ENCODE peak calls at places on chromosomes 13 and 19, in six cellular contexts. I is BJ, A is right atrium auricular region, X is neural crest cell, J is cardiac fibroblast, G is PC-3. Z is an unnamed sample.

GRCh38 chr19:51439021-51439465 is 19.2 kb downstream of the SIGLEC8 start:
- DNase-seq in I (no peak), A (no peak), X (no peak), J (peak), G (peak), Z (no peak)

GRCh38 chr19:6105444-6105843 is 4.9 kb downstream of the RFX2 start:
- DNase-seq in I (no peak), A (no peak), X (no peak), J (no peak), G (no peak), Z (no peak)

GRCh38 chr19:43751466-43752220 is 3.1 kb downstream of the SMG9 start:
- DNase-seq in I (no peak), A (no peak), X (no peak), J (peak), G (peak), Z (no peak)

GRCh38 chr19:8641908-8642547 is 11.6 kb downstream of the NFILZ start:
- DNase-seq in I (no peak), A (no peak), X (peak), J (peak), G (peak), Z (no peak)

GRCh38 chr19:2507109-2507508 is 31.2 kb downstream of the GADD45B start:
- DNase-seq in I (no peak), A (no peak), X (no peak), J (peak), G (peak), Z (no peak)

GRCh38 chr19:49150106-49150943 is 4.9 kb downstream of the HRC start:
- DNase-seq in I (no peak), A (peak), X (peak), J (peak), G (peak), Z (peak)

GRCh38 chr13:101649490-101650126 is 197.1 kb downstream of the ITGBL1 start:
- DNase-seq in I (peak), A (no peak), X (no peak), J (peak), G (peak), Z (no peak)

GRCh38 chr13:101323601-101324000 is 92.7 kb downstream of the NALCN start:
- DNase-seq in I (no peak), A (no peak), X (no peak), J (no peak), G (no peak), Z (no peak)

GRCh38 chr19:48171584-48172170 is 1.2 kb downstream of the ZSWIM9 start:
- DNase-seq in I (no peak), A (no peak), X (no peak), J (no peak), G (no peak), Z (no peak)

GRCh38 chr19:17076539-17076919 is 952 bp downstream of the MYO9B start:
- DNase-seq in I (no peak), A (no peak), X (peak), J (no peak), G (peak), Z (no peak)

GRCh38 chr13:19981685-19982238 is 23.2 kb downstream of the ZMYM2 start:
- DNase-seq in I (no peak), A (no peak), X (no peak), J (no peak), G (no peak), Z (no peak)

GRCh38 chr19:18464646-18465045 is 26.7 kb upstream of the ISYNA1 start:
- DNase-seq in I (no peak), A (peak), X (no peak), J (peak), G (peak), Z (no peak)

GRCh38 chr13:111217661-111218060 is 102.6 kb downstream of the ARHGEF7 start:
- DNase-seq in I (no peak), A (no peak), X (no peak), J (no peak), G (no peak), Z (peak)

GRCh38 chr13:42876270-42876714 is 94.9 kb downstream of the FAM216B start:
- DNase-seq in I (no peak), A (no peak), X (no peak), J (peak), G (no peak), Z (no peak)

GRCh38 chr19:13758795-13759194 is 5.5 kb upstream of the MRI1 start:
- DNase-seq in I (no peak), A (no peak), X (no peak), J (no peak), G (no peak), Z (no peak)

GRCh38 chr13:21058361-21058760 is 3.0 kb downstream of the LATS2 start:
- DNase-seq in I (no peak), A (no peak), X (no peak), J (peak), G (peak), Z (no peak)

DNA sequence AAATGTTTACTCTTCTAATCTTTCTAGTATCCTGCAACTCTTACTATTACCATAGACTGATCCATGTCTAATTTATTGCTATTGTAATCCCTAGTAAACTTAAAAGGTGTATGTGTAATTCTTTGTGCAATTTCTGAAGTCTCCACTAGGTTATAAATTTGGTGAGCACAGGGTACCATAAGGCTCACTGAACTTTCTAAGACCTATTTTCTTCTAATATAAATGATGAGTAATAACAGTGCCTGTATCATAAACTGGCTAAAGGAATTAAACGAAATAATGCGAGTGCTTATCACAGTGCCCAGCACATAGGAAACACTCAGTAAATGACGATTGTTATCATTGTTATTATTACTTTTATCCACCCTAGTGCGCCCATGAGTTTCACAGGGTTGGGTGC is 119.1 kb downstream of the KLF12 start:
- DNase-seq in I (no peak), A (no peak), X (no peak), J (peak), G (peak), Z (no peak)
- TF ChIP-seq CTCF in I (peak), A (no peak), X (peak), J (peak), G (peak), Z (peak)

GRCh38 chr19:46824887-46825730 is 25.5 kb downstream of the AP2S1 start:
- DNase-seq in I (no peak), A (no peak), X (no peak), J (no peak), G (no peak), Z (no peak)
- TF ChIP-seq CTCF in I (no peak), A (no peak), X (no peak), J (no peak), G (no peak), Z (no peak)

DNA sequence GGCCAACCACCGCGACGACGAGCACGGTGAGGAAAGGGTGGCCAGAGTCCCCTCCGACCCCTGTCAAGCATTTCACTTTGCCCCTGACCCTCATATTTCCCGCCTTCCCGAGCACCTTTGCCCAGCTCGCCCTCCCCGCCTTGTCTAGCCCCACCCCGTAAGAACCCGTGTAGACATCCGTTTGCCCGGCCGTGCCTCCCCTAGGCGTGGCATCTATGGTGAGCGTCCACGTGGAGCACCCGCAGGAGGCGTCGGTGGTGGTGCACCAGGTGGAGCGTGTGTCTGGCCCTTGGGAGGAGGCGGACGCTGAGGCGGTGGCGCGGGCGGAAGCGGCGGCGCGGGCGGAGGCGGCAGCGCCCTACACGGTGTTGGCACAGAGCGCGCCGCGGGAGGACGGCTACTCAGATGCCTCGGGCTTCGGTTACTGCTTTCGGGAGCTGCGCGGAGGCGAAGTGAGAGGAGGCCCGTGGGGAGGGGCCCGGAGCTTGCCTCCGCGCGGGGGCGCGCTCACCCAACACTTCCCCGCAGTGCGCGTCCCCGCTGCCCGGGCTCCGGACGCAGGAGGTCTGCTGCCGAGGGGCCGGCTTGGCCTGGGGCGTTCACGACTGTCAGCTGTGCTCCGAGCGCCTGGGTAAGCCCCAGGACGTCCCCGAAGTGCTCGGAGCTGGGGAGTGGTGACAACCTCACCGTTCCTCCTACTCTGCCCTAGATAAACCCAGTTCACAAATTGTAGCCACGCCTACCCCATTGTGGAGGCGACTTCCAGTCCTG is 4.2 kb downstream of the LTBP4 start:
- DNase-seq in I (no peak), A (no peak), X (no peak), J (peak), G (peak), Z (no peak)
- TF ChIP-seq CTCF in I (peak), A (no peak), X (no peak), J (no peak), G (peak), Z (peak)

GRCh38 chr13:32595306-32595705 is 9.1 kb downstream of the PDS5B start:
- DNase-seq in I (no peak), A (no peak), X (no peak), J (no peak), G (no peak), Z (no peak)

GRCh38 chr13:32592082-32592481 is 5.8 kb downstream of the PDS5B start:
- DNase-seq in I (no peak), A (no peak), X (no peak), J (no peak), G (no peak), Z (no peak)

DNA sequence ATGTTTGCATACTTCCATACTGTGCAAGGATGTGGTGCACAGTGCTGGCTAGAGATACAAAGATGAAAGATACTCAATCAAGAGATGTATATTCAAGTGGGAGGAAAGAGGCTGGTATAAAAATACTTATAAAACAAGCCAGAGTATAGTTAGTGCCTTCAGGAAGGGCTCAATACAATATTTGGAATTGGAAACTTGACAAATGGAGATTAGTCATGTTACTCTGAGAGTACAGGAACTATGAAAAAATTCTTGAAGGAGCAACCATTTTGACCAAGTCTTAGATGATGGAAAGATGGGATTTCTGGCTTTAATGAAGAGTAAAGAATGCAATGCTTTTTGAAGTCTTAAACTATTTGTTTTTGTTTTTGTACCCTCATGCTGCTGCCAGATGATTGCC is 8.1 kb downstream of the PDS5B start:
- DNase-seq in I (no peak), A (no peak), X (no peak), J (peak), G (peak), Z (no peak)
- TF ChIP-seq CTCF in I (no peak), A (no peak), X (no peak), J (no peak), G (no peak), Z (no peak)

GRCh38 chr19:543912-544608 is at the start of gene GZMM:
- DNase-seq in I (no peak), A (no peak), X (no peak), J (no peak), G (no peak), Z (no peak)

GRCh38 chr19:548841-549830 is 5.3 kb downstream of the GZMM start:
- DNase-seq in I (no peak), A (no peak), X (no peak), J (no peak), G (no peak), Z (no peak)

GRCh38 chr19:542173-542866 is 1.5 kb upstream of the GZMM start:
- DNase-seq in I (no peak), A (no peak), X (no peak), J (no peak), G (no peak), Z (no peak)

GRCh38 chr19:547117-547516 is 3.3 kb downstream of the GZMM start:
- DNase-seq in I (no peak), A (no peak), X (no peak), J (no peak), G (no peak), Z (no peak)

GRCh38 chr19:547836-548720 is 4.2 kb downstream of the GZMM start:
- DNase-seq in I (no peak), A (no peak), X (no peak), J (no peak), G (no peak), Z (no peak)
- TF ChIP-seq CTCF in I (no peak), A (no peak), X (no peak), J (no peak), G (no peak), Z (no peak)

DNA sequence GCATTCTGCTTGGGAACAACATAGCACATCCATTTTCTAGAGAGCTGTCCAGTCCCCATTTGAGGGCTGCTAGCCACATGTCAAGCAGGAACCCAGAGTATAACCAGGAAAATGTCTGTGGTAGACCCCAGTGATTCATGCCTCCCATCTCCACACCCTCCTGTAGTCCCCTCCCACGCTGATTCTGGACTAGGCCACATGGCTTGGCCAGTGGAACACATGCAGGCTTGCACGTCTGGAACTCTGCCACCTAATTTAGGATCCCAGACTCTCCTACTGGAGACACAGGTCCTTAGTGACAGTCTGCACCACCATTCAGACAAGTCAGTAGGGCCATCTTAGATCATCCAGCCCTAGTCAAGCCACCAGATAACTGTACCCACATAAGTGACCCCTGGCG is 149.8 kb downstream of the ZIC5 start:
- DNase-seq in I (no peak), A (no peak), X (no peak), J (no peak), G (no peak), Z (no peak)
- TF ChIP-seq CTCF in I (no peak), A (no peak), X (no peak), J (no peak), G (no peak), Z (no peak)

DNA sequence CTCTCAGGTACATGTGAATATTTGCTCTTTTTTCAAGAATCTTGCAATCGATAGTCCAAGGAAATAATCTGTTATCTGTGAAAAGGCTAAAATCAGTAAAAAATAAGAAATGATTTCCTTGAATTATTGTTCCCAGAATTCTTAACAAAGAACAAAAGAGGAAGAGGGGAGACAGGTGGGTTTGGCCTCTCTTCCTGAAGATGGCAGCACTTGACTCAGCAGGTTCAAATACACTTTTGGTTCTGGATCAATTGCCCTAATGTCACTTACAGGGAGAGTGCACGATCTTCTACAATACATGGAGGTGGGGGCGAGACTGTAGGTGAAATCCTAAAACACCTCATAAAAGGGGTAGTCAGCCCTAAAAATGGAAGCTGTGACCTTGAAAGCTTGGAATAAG is 358.7 kb downstream of the IRS2 start:
- DNase-seq in I (no peak), A (no peak), X (no peak), J (no peak), G (no peak), Z (no peak)
- TF ChIP-seq CTCF in I (no peak), A (no peak), X (no peak), J (no peak), G (no peak), Z (no peak)

Z was measured in osteocyte.